ENCODE peak calls at places on chromosome 4, in ten cellular contexts. G, C, F, W, H, O, J, B, D and K are unnamed samples.

GRCh38 chr4:85431881-85432280 is 43.1 kb upstream of the ARHGAP24 start:
- DNase-seq in B (no peak), O (no peak), J (no peak), H (no peak), C (no peak), D (no peak), G (no peak), W (no peak), F (no peak), K (no peak)

GRCh38 chr4:147453561-147454141 is 27.2 kb upstream of the EDNRA start:
- DNase-seq in J (no peak), C (no peak), F (peak), B (no peak), D (no peak), H (no peak), W (no peak), O (no peak), G (no peak), K (no peak)

GRCh38 chr4:2790583-2791517 is 2.0 kb upstream of the SH3BP2 start:
- DNase-seq in W (no peak), B (no peak), H (peak), J (no peak), G (no peak), C (no peak), O (no peak), F (no peak), D (no peak), K (no peak)

GRCh38 chr4:74230902-74231499 is 73.1 kb downstream of the MTHFD2L start:
- DNase-seq in B (peak), O (no peak), G (peak), C (no peak), W (no peak), J (no peak), D (no peak), H (peak), F (peak), K (no peak)

GRCh38 chr4:20075479-20075878 is 176.2 kb upstream of the SLIT2 start:
- DNase-seq in D (no peak), G (no peak), B (no peak), H (no peak), J (no peak), C (no peak), W (no peak), O (peak), F (peak), K (no peak)

GRCh38 chr4:101345596-101346311 is 1.6 kb downstream of the PPP3CA start:
- DNase-seq in B (peak), D (peak), F (peak), G (peak), O (peak), H (peak), W (peak), J (peak), C (peak), K (peak)

GRCh38 chr4:88242144-88242543 is 42.2 kb downstream of the PPM1K start:
- DNase-seq in F (no peak), H (no peak), B (no peak), D (no peak), C (no peak), W (no peak), J (peak), O (no peak), G (no peak), K (no peak)

GRCh38 chr4:73606465-73606974 is 13.7 kb downstream of the RASSF6 start:
- DNase-seq in J (peak), F (no peak), C (no peak), H (no peak), W (no peak), O (no peak), G (no peak), B (no peak), D (no peak), K (no peak)